ENCODE peak calls at places on chromosomes 2 and 18, in six cellular contexts. G is kidney epithelial cell, K is AG10803, O is adrenal gland, X is spleen, E is progenitor cell of endocrine pancreas. A is an unnamed sample.

GRCh38 chr2:38164881-38165280 is 88.9 kb upstream of the CYP1B1 start:
- DNase-seq in X (no peak), K (no peak), E (no peak), O (no peak), G (peak), A (no peak)

GRCh38 chr2:168852487-168852886 is 37.7 kb downstream of the SPC25 start:
- DNase-seq in X (no peak), G (no peak), E (no peak), O (no peak), K (no peak), A (no peak)

GRCh38 chr2:195428673-195429072 is 228.4 kb upstream of the SLC39A10 start:
- DNase-seq in K (no peak), X (no peak), O (no peak), G (no peak), E (no peak), A (no peak)

GRCh38 chr2:214126135-214126534 is 284.7 kb upstream of the VWC2L start:
- DNase-seq in K (peak), X (no peak), G (no peak), E (no peak), O (no peak), A (no peak)

GRCh38 chr2:223019987-223020717 is 31.8 kb upstream of the KCNE4 start:
- DNase-seq in K (no peak), G (no peak), X (no peak), E (no peak), O (no peak), A (no peak)

GRCh38 chr2:143629344-143629743 is 500.1 kb downstream of the ARHGAP15 start:
- DNase-seq in K (peak), O (no peak), E (no peak), X (no peak), G (peak), A (no peak)

GRCh38 chr2:170425291-170425751 is 247.4 kb downstream of the MYO3B start:
- DNase-seq in E (no peak), K (peak), O (no peak), G (peak), X (no peak), A (no peak)

GRCh38 chr2:19819097-19820065 is 82.4 kb downstream of the TTC32 start:
- DNase-seq in G (peak), K (peak), X (no peak), O (no peak), E (no peak), A (no peak)

GRCh38 chr2:175126661-175127060 is 41.3 kb downstream of the ATF2 start:
- DNase-seq in X (no peak), E (no peak), O (no peak), K (no peak), G (no peak), A (no peak)

GRCh38 chr2:111226797-111227700 is 106.3 kb downstream of the BCL2L11 start:
- DNase-seq in K (peak), O (no peak), G (no peak), E (no peak), X (no peak), A (no peak)

GRCh38 chr18:55048892-55049291 is 89.6 kb upstream of the CCDC68 start:
- DNase-seq in G (no peak), E (no peak), X (no peak), K (peak), O (no peak), A (no peak)

GRCh38 chr18:10094154-10094553 is 180.3 kb downstream of the VAPA start:
- DNase-seq in E (no peak), G (no peak), O (peak), K (no peak), X (no peak), A (no peak)

GRCh38 chr2:54570925-54571694 is 115.0 kb downstream of the SPTBN1 start:
- DNase-seq in O (peak), G (no peak), K (peak), X (peak), E (no peak), A (peak)

GRCh38 chr2:144938308-144938709 is 418.4 kb upstream of the ZEB2 start:
- DNase-seq in X (no peak), E (no peak), K (peak), G (peak), O (no peak), A (no peak)

GRCh38 chr2:71256421-71256820 is 29.5 kb upstream of the PAIP2B start:
- DNase-seq in E (no peak), O (no peak), K (no peak), X (no peak), G (no peak), A (no peak)
- TF ChIP-seq CTCF in E (no peak), O (no peak), K (no peak), X (no peak), G (no peak), A (no peak)

DNA sequence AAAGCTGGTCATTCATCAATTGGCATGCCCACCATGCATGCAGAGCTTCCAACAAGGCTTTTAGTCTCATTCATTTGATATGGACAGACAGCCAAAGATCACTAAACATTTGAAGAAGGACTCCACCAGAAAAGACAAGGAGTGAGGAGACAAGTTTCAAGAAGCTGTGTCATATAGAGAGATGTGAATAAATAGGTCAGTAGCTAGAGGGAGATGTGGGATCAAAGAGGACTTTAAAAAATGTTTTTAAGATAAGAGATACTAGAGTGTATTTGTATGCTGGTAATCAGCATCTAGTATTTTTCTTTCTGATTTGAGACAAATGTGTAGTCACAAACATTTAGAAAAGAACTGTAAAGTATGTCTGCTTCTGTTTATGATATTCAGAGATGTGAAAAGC is 48.5 kb downstream of the ANTXR1 start:
- DNase-seq in X (no peak), G (no peak), O (no peak), E (no peak), K (no peak), A (no peak)
- TF ChIP-seq CTCF in X (no peak), G (no peak), O (peak), E (no peak), K (no peak), A (no peak)

DNA sequence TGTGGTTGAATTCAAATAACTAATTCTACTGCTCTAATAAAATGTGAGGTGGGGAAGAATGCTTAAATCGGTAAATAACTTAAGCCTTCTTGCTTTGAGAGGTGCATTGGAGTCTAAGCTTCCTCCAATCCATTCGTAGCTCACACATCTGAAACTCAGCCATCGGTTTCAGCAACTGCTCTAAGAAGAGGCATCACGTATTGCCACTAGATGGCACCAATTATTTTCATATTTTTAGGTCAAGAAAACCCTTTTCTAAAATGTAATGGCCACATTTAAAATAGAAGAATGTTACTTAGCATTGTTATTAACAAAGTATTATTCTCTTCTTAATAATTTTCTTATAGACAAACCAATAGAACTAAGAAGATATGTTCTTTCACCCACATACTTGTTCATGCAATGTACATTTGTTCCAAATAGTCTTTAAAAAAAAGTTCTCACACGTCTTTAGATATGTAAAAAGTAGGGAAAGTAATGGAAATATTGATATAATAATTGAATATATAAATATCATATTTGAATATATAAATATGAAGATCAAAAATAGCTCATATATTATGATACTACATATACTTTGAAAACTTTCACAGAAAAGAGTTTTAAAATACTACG is 229.8 kb downstream of the CCDC178 start:
- DNase-seq in E (no peak), O (no peak), X (no peak), K (peak), G (no peak), A (no peak)
- TF ChIP-seq CTCF in E (peak), O (no peak), X (peak), K (peak), G (peak), A (no peak)

DNA sequence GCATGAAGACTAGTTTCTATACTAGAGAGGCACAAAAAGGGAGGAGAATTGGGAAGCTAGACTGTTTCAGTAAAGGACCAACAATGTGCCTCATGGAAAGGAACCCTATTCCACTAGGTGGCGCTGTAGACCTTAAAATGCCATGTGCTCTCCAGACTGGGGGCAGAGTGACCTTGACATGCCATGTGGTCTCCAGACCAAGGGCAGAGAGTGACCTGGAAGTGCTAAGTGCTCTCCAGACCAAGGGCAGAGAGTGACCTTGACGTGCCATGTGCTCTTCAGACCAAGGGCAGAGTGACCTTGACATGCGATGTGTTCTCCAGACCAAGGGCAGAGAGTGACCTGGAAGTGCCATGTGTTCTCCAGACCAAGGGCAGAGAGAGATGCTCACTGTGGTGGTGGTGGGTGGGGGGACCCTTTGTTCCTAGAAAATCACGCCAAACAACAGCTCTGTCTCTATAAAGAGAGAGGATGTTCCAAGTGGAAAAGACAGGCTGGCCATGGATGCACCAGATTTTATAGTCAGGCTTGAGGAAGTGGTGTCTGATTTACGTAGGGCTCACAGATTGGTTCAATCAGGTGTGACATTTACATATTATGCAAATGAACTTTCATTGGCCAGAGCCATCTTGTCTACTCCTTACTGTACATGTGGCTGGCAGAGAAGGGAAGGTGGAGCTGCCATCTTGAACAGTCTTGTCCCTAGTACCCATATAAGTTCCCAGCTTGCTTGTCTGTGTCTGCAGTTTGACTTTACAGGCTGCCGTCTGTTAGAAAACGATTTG is 344.0 kb upstream of the DDX18 start:
- DNase-seq in K (no peak), G (no peak), E (peak), X (no peak), O (peak), A (no peak)
- TF ChIP-seq CTCF in K (no peak), G (peak), E (peak), X (peak), O (peak), A (no peak)

DNA sequence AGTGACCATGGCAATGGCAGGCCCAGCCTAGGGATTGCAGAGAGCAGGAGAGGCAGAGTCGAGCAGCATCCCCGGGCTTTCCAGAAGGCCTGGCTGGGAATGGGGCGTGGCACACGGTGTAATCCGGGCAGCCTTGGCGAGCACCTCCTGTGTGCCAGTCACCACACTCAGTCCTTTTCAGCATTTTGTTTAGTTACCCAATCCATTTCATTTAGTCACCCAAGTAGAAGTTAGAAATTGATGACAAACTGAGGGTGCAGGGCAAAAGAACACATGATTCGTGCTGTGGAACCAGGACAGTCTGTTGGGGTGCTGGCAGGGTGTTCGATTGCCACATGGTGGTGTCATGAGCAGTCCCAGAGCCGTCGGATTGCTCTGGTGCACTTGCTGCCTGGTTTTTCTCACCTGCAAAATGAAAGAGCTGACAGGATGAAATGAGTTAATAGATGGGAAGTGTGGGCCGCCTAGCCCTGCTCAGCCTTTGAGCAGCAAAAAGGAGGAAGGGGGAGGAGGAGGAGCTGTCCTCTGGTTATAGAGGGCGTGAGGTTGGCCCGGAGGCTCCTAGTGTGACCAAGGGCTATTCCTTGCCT is 299.4 kb downstream of the AGAP1 start:
- DNase-seq in K (peak), E (no peak), G (no peak), O (no peak), X (peak), A (no peak)
- TF ChIP-seq CTCF in K (peak), E (peak), G (peak), O (no peak), X (peak), A (no peak)